ENCODE peak calls at places on chromosomes 12 and 14, in six cellular contexts. Z is prostate gland, U is psoas muscle, J is cardiac muscle cell, W is suprapubic skin, A is sigmoid colon. D is an unnamed sample.
A peak's percentile ranks its signal among the peaks of the same experiment; 100 is the strongest.

GRCh38 chr12:65632131-65632855 is 192.0 kb upstream of the HMGA2 start:
- DNase-seq in Z (no peak), U (no peak), J (no peak), W (no peak), A (no peak), D (no peak)

GRCh38 chr14:37553935-37554550 is 41.0 kb downstream of the FOXA1 start:
- DNase-seq in Z (no peak), U (no peak), J (no peak), W (no peak), A (no peak), D (no peak)

GRCh38 chr12:47205532-47206449 is 126.0 kb upstream of the AMIGO2 start:
- DNase-seq in Z (no peak), U (no peak), J (no peak), W (no peak), A (no peak), D (no peak)

GRCh38 chr12:65622056-65622455 is 202.2 kb upstream of the HMGA2 start:
- DNase-seq in Z (no peak), U (no peak), J (no peak), W (no peak), A (no peak), D (no peak)

GRCh38 chr12:47985596-47986265 is 18.5 kb downstream of the COL2A1 start:
- DNase-seq in Z (no peak), U (no peak), J (no peak), W (no peak), A (peak; percentile 52), D (no peak)

GRCh38 chr14:79279645-79280399 is 931.5 kb downstream of the DIO2 start:
- DNase-seq in Z (peak; percentile 20), U (no peak), J (peak; percentile 21), W (no peak), A (no peak), D (no peak)

GRCh38 chr12:87509233-87509820 is 519.9 kb downstream of the C12orf50 start:
- DNase-seq in Z (no peak), U (no peak), J (no peak), W (no peak), A (no peak), D (no peak)

GRCh38 chr14:88592016-88592415 is 29.2 kb downstream of the ZC3H14 start:
- DNase-seq in Z (no peak), U (no peak), J (no peak), W (no peak), A (no peak), D (no peak)

GRCh38 chr14:96461950-96462798 is 40.0 kb upstream of the PAPOLA start:
- DNase-seq in Z (no peak), U (no peak), J (no peak), W (peak; percentile 12), A (no peak), D (no peak)

GRCh38 chr14:89699076-89699475 is 255.5 kb downstream of the EFCAB11 start:
- DNase-seq in Z (no peak), U (no peak), J (no peak), W (no peak), A (no peak), D (no peak)

GRCh38 chr12:88035907-88036289 is 6.7 kb upstream of the C12orf50 start:
- DNase-seq in Z (no peak), U (no peak), J (no peak), W (no peak), A (no peak), D (no peak)

GRCh38 chr12:111311011-111311410 is 57.9 kb downstream of the PHETA1 start:
- DNase-seq in Z (no peak), U (no peak), J (no peak), W (no peak), A (no peak), D (no peak)

GRCh38 chr12:132561784-132562156 is 48.6 kb downstream of the LRCOL1 start:
- DNase-seq in Z (no peak), U (no peak), J (peak; percentile 48), W (no peak), A (no peak), D (no peak)

GRCh38 chr12:124480469-124481256 is 86.7 kb downstream of the NCOR2 start:
- DNase-seq in Z (no peak), U (peak; percentile 75), J (peak; percentile 20), W (no peak), A (no peak), D (no peak)

GRCh38 chr12:116934908-116935698 is 24.4 kb downstream of the FBXW8 start:
- DNase-seq in Z (no peak), U (no peak), J (no peak), W (no peak), A (no peak), D (no peak)

GRCh38 chr14:48792376-48793024 is 793.7 kb downstream of the RPS29 start:
- DNase-seq in Z (no peak), U (no peak), J (no peak), W (no peak), A (peak; percentile 42), D (no peak)

DNA sequence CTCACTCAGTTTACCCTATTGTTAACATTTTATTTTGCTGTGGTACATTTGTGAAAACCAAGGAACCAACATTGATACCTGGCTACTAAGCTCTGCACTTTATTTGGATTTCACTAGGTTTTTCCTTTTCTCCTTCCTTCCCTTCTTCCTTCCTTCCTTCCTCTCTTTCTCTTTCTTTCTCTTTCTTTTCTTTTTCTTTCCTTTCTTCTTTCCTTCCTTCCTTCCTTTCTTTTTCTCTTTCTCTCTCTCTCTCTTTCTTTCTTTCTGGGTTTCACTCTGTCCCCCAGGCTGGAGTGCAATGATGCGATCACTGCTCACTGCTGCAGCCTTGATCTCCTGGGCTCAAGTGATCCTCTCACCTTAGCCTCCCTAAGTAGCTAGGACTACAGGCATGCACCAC is 29.1 kb upstream of the TMEM263 start:
- DNase-seq in Z (no peak), U (no peak), J (no peak), W (no peak), A (no peak), D (no peak)
- H3K27ac ChIP-seq in Z (no peak overlapping the region), U (no peak overlapping the region), J (no peak overlapping the region), W (no peak overlapping the region), A (no peak overlapping the region), D (no peak overlapping the region)

DNA sequence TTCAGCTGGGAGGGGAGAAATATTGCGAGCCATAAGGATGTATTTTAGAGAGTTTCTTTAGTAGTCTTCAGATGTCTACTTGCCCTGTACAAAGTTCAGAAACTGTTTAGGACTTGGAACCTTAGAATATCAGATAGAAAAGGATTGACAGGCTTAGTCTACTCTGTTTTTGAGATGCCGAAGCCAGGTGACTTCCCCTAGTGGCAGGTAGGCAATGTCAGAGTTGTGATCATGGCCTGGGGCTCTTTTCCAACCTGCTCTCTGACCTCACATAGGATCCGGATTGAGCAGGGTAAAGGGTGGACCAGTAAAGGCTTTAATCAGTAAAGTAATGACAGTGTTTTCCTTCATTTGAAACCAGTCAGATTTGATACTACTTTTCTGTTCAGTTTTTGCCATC is 59.6 kb downstream of the PRKCH start:
- DNase-seq in Z (no peak), U (no peak), J (no peak), W (no peak), A (no peak), D (no peak)
- TF ChIP-seq CTCF in Z (no peak), U (no peak), J (no peak), W (no peak), A (no peak), D (no peak)

DNA sequence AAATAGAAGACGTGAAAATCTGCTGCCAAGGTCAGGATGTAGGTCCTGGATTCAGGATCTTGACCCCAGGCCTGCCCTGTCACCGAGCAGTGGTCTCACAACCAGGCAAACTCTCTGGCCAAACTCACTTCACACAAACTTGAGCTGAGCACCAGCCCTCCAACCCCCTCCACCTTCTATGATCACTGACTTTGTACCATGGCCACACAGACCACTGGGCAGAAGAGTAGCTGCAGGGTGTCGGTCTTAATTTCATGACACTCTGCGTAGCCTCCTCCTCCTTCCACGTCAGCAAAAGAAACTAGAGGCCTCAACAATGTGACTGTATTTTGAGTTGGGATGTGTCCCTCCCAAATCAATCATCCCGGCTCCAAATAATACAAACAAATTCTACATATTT is 7.2 kb upstream of the TBX3 start:
- DNase-seq in Z (peak; percentile 57), U (no peak), J (no peak), W (no peak), A (peak; percentile 50), D (no peak)
- H3K4me3 ChIP-seq in Z (peak overlapping the region; percentile 47), U (no peak overlapping the region), J (no peak overlapping the region), W (peak overlapping the region; percentile 55), A (no peak overlapping the region), D (peak overlapping the region; percentile 58)

GRCh38 chr14:106235356-106236159 is 709.2 kb downstream of the TMEM121 start:
- DNase-seq in Z (no peak), U (no peak), J (no peak), W (no peak), A (no peak), D (no peak)
- H3K27ac ChIP-seq in Z (no peak overlapping the region), U (no peak overlapping the region), J (no peak overlapping the region), W (no peak overlapping the region), A (no peak overlapping the region), D (no peak overlapping the region)

DNA sequence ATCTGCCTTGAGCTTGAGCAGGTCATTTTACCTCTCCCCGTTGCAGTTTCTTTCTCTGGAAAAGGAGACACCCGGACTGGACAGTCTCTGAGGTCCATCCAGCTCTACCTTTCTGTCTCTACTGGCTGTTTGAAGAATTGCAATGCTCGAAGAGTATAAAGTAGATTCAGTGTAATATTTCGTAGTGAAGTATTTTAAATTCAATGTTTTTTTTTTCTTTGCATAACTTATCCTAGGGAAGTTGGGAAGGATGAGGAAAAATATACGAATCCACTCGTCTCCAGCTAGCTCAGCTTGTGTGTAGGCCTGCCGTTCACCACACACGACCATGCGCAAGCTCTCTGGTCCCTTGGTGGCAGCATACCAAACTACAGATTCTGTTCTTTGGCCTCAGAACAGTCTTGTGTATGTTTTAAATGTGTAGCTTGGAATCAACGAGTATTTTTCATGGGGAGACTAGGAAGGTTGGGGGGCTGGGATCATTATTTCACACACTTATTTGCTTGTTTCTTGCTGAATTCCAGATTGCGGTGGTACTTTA is 307.9 kb downstream of the CACNA1C start:
- DNase-seq in Z (no peak), U (no peak), J (no peak), W (no peak), A (peak; percentile 21), D (no peak)
- TF ChIP-seq CTCF in Z (no peak), U (no peak), J (peak; percentile 27), W (no peak), A (peak; percentile 22), D (no peak)

GRCh38 chr14:75069811-75070145 is 337 bp downstream of the ZC2HC1C start:
- DNase-seq in Z (no peak), U (no peak), J (peak; percentile 45), W (no peak), A (no peak), D (no peak)
- H3K4me3 ChIP-seq in Z (peak overlapping the region; percentile 54), U (peak overlapping the region; percentile 74), J (peak overlapping the region; percentile 58), W (peak overlapping the region; percentile 53), A (peak overlapping the region; percentile 61), D (peak overlapping the region; percentile 42)